ENCODE peak calls at places on chromosomes 12 and 14, in seven cellular contexts. One of them, this sample, is unnamed.

GRCh38 chr14:76953196-76953945 is 75.1 kb downstream of the IRF2BPL start:
- DNase-seq in uterus: peak; percentile 81
- DNase-seq in sigmoid colon: peak; percentile 90
- DNase-seq in tibial nerve: peak; percentile 41
- DNase-seq in A549: peak; percentile 87
- DNase-seq in right lobe of liver: peak; percentile 73
- DNase-seq in body of pancreas: peak; percentile 50
- DNase-seq in this sample: peak; percentile 91

GRCh38 chr14:64554551-64554950 is 4.8 kb downstream of the PPP1R36 start:
- DNase-seq in uterus: no peak
- DNase-seq in sigmoid colon: no peak
- DNase-seq in tibial nerve: no peak
- DNase-seq in A549: no peak
- DNase-seq in right lobe of liver: no peak
- DNase-seq in body of pancreas: no peak
- DNase-seq in this sample: no peak

GRCh38 chr12:32568241-32568640 is 110.9 kb upstream of the DNM1L start:
- DNase-seq in uterus: no peak
- DNase-seq in sigmoid colon: no peak
- DNase-seq in tibial nerve: no peak
- DNase-seq in A549: peak; percentile 61
- DNase-seq in right lobe of liver: no peak
- DNase-seq in body of pancreas: no peak
- DNase-seq in this sample: no peak

GRCh38 chr14:75341639-75342038 is 63.0 kb downstream of the FOS start:
- DNase-seq in uterus: no peak
- DNase-seq in sigmoid colon: no peak
- DNase-seq in tibial nerve: no peak
- DNase-seq in A549: no peak
- DNase-seq in right lobe of liver: no peak
- DNase-seq in body of pancreas: no peak
- DNase-seq in this sample: no peak

GRCh38 chr12:120468271-120468845 is 1.2 kb downstream of the SRSF9 start:
- DNase-seq in uterus: no peak
- DNase-seq in sigmoid colon: peak; percentile 68
- DNase-seq in tibial nerve: no peak
- DNase-seq in A549: peak; percentile 55
- DNase-seq in right lobe of liver: no peak
- DNase-seq in body of pancreas: peak; percentile 43
- DNase-seq in this sample: peak; percentile 84

GRCh38 chr14:104214819-104215218 is 76.4 kb downstream of the KIF26A start:
- DNase-seq in uterus: no peak
- DNase-seq in sigmoid colon: no peak
- DNase-seq in tibial nerve: no peak
- DNase-seq in A549: no peak
- DNase-seq in right lobe of liver: no peak
- DNase-seq in body of pancreas: no peak
- DNase-seq in this sample: no peak

GRCh38 chr12:1691123-1692007 is 495 bp downstream of the ADIPOR2 start:
- DNase-seq in uterus: peak; percentile 32
- DNase-seq in sigmoid colon: peak; percentile 78
- DNase-seq in tibial nerve: no peak
- DNase-seq in A549: no peak
- DNase-seq in right lobe of liver: peak; percentile 63
- DNase-seq in body of pancreas: no peak
- DNase-seq in this sample: peak; percentile 24

GRCh38 chr12:11814362-11814761 is 164.9 kb downstream of the ETV6 start:
- DNase-seq in uterus: no peak
- DNase-seq in sigmoid colon: no peak
- DNase-seq in tibial nerve: no peak
- DNase-seq in A549: no peak
- DNase-seq in right lobe of liver: no peak
- DNase-seq in body of pancreas: no peak
- DNase-seq in this sample: no peak

GRCh38 chr14:23070262-23071129 is 13.2 kb upstream of the CDH24 start:
- DNase-seq in uterus: no peak
- DNase-seq in sigmoid colon: no peak
- DNase-seq in tibial nerve: no peak
- DNase-seq in A549: no peak
- DNase-seq in right lobe of liver: no peak
- DNase-seq in body of pancreas: no peak
- DNase-seq in this sample: no peak

GRCh38 chr12:94074216-94074969 is 74.0 kb upstream of the PLXNC1 start:
- DNase-seq in uterus: peak; percentile 46
- DNase-seq in sigmoid colon: peak; percentile 79
- DNase-seq in tibial nerve: no peak
- DNase-seq in A549: no peak
- DNase-seq in right lobe of liver: no peak
- DNase-seq in body of pancreas: no peak
- DNase-seq in this sample: no peak

GRCh38 chr12:110689601-110690430 is 901 bp upstream of the HVCN1 start:
- DNase-seq in uterus: peak; percentile 37
- DNase-seq in sigmoid colon: peak; percentile 76
- DNase-seq in tibial nerve: no peak
- DNase-seq in A549: no peak
- DNase-seq in right lobe of liver: no peak
- DNase-seq in body of pancreas: no peak
- DNase-seq in this sample: no peak

GRCh38 chr14:30389134-30389900 is 169.6 kb upstream of the G2E3 start:
- DNase-seq in uterus: no peak
- DNase-seq in sigmoid colon: no peak
- DNase-seq in tibial nerve: no peak
- DNase-seq in A549: no peak
- DNase-seq in right lobe of liver: peak; percentile 51
- DNase-seq in body of pancreas: peak; percentile 71
- DNase-seq in this sample: no peak

GRCh38 chr12:75337905-75338304 is 3.4 kb downstream of the GLIPR1L1 start:
- DNase-seq in uterus: no peak
- DNase-seq in sigmoid colon: no peak
- DNase-seq in tibial nerve: no peak
- DNase-seq in A549: no peak
- DNase-seq in right lobe of liver: no peak
- DNase-seq in body of pancreas: no peak
- DNase-seq in this sample: no peak

GRCh38 chr14:103527408-103528157 is 1.4 kb upstream of the TRMT61A start:
- DNase-seq in uterus: no peak
- DNase-seq in sigmoid colon: no peak
- DNase-seq in tibial nerve: no peak
- DNase-seq in A549: no peak
- DNase-seq in right lobe of liver: no peak
- DNase-seq in body of pancreas: no peak
- DNase-seq in this sample: no peak

GRCh38 chr12:1740161-1740948 is 49.5 kb downstream of the ADIPOR2 start:
- DNase-seq in uterus: no peak
- DNase-seq in sigmoid colon: no peak
- DNase-seq in tibial nerve: no peak
- DNase-seq in A549: no peak
- DNase-seq in right lobe of liver: no peak
- DNase-seq in body of pancreas: no peak
- DNase-seq in this sample: no peak

GRCh38 chr12:2453076-2453806 is 341.5 kb upstream of the FKBP4 start:
- DNase-seq in uterus: no peak
- DNase-seq in sigmoid colon: peak; percentile 3
- DNase-seq in tibial nerve: no peak
- DNase-seq in A549: no peak
- DNase-seq in right lobe of liver: no peak
- DNase-seq in body of pancreas: no peak
- DNase-seq in this sample: no peak

GRCh38 chr14:35696119-35696518 is 113.0 kb downstream of the RALGAPA1 start:
- DNase-seq in uterus: no peak
- DNase-seq in sigmoid colon: no peak
- DNase-seq in tibial nerve: no peak
- DNase-seq in A549: no peak
- DNase-seq in right lobe of liver: no peak
- DNase-seq in body of pancreas: no peak
- DNase-seq in this sample: no peak

GRCh38 chr12:47078733-47079364 is 572 bp upstream of the PCED1B start:
- DNase-seq in uterus: peak; percentile 30
- DNase-seq in sigmoid colon: peak; percentile 87
- DNase-seq in tibial nerve: no peak
- DNase-seq in A549: peak; percentile 86
- DNase-seq in right lobe of liver: no peak
- DNase-seq in body of pancreas: peak; percentile 38
- DNase-seq in this sample: peak; percentile 86

GRCh38 chr12:47077206-47078085 is 2.0 kb upstream of the PCED1B start:
- DNase-seq in uterus: no peak
- DNase-seq in sigmoid colon: no peak
- DNase-seq in tibial nerve: no peak
- DNase-seq in A549: peak; percentile 55
- DNase-seq in right lobe of liver: no peak
- DNase-seq in body of pancreas: no peak
- DNase-seq in this sample: no peak

GRCh38 chr12:47079894-47080724 is at the start of gene AMIGO2:
- DNase-seq in uterus: peak; percentile 60
- DNase-seq in sigmoid colon: peak; percentile 83
- DNase-seq in tibial nerve: peak; percentile 14
- DNase-seq in A549: peak; percentile 95
- DNase-seq in right lobe of liver: peak; percentile 68
- DNase-seq in body of pancreas: peak; percentile 39
- DNase-seq in this sample: peak; percentile 90

GRCh38 chr12:47079365-47079893 is at the start of gene PCED1B:
- DNase-seq in uterus: peak; percentile 72
- DNase-seq in sigmoid colon: peak; percentile 91
- DNase-seq in tibial nerve: peak; percentile 45
- DNase-seq in A549: peak; percentile 76
- DNase-seq in right lobe of liver: peak; percentile 81
- DNase-seq in body of pancreas: peak; percentile 83
- DNase-seq in this sample: peak; percentile 46

GRCh38 chr12:47078086-47078395 is 1.4 kb upstream of the PCED1B start:
- DNase-seq in uterus: no peak
- DNase-seq in sigmoid colon: no peak
- DNase-seq in tibial nerve: no peak
- DNase-seq in A549: no peak
- DNase-seq in right lobe of liver: no peak
- DNase-seq in body of pancreas: no peak
- DNase-seq in this sample: no peak
- H3K4me3 ChIP-seq in uterus: peak overlapping the region; percentile 56
- H3K4me3 ChIP-seq in sigmoid colon: peak overlapping the region; percentile 91
- H3K4me3 ChIP-seq in tibial nerve: no peak overlapping the region
- H3K4me3 ChIP-seq in A549: peak overlapping the region; percentile 74
- H3K4me3 ChIP-seq in right lobe of liver: no peak overlapping the region
- H3K4me3 ChIP-seq in body of pancreas: no peak overlapping the region
- H3K4me3 ChIP-seq in this sample: no peak overlapping the region

GRCh38 chr14:21057803-21058675 is at the start of gene RNASE8:
- DNase-seq in uterus: no peak
- DNase-seq in sigmoid colon: no peak
- DNase-seq in tibial nerve: no peak
- DNase-seq in A549: no peak
- DNase-seq in right lobe of liver: no peak
- DNase-seq in body of pancreas: no peak
- DNase-seq in this sample: no peak

GRCh38 chr14:21060590-21061346 is 3.1 kb downstream of the RNASE8 start:
- DNase-seq in uterus: no peak
- DNase-seq in sigmoid colon: no peak
- DNase-seq in tibial nerve: no peak
- DNase-seq in A549: no peak
- DNase-seq in right lobe of liver: no peak
- DNase-seq in body of pancreas: no peak
- DNase-seq in this sample: peak; percentile 10

GRCh38 chr14:21058903-21059302 is 1.3 kb downstream of the RNASE8 start:
- DNase-seq in uterus: no peak
- DNase-seq in sigmoid colon: no peak
- DNase-seq in tibial nerve: no peak
- DNase-seq in A549: no peak
- DNase-seq in right lobe of liver: no peak
- DNase-seq in body of pancreas: no peak
- DNase-seq in this sample: no peak

GRCh38 chr14:21061347-21061668 is 3.7 kb downstream of the RNASE8 start:
- DNase-seq in uterus: no peak
- DNase-seq in sigmoid colon: no peak
- DNase-seq in tibial nerve: no peak
- DNase-seq in A549: no peak
- DNase-seq in right lobe of liver: no peak
- DNase-seq in body of pancreas: no peak
- DNase-seq in this sample: no peak

GRCh38 chr14:21059842-21060589 is 2.4 kb downstream of the RNASE8 start:
- DNase-seq in uterus: no peak
- DNase-seq in sigmoid colon: no peak
- DNase-seq in tibial nerve: no peak
- DNase-seq in A549: no peak
- DNase-seq in right lobe of liver: no peak
- DNase-seq in body of pancreas: no peak
- DNase-seq in this sample: peak; percentile 13
- TF ChIP-seq POLR2A in uterus: no peak
- TF ChIP-seq POLR2A in sigmoid colon: no peak
- TF ChIP-seq POLR2A in tibial nerve: no peak
- TF ChIP-seq POLR2A in A549: no peak
- TF ChIP-seq POLR2A in right lobe of liver: no peak
- TF ChIP-seq POLR2A in body of pancreas: no peak
- TF ChIP-seq POLR2A in this sample: no peak

GRCh38 chr12:27838543-27838942 is 58.5 kb upstream of the MANSC4 start:
- DNase-seq in uterus: no peak
- DNase-seq in sigmoid colon: no peak
- DNase-seq in tibial nerve: no peak
- DNase-seq in A549: no peak
- DNase-seq in right lobe of liver: no peak
- DNase-seq in body of pancreas: no peak
- DNase-seq in this sample: no peak

GRCh38 chr12:27844427-27845090 is 64.5 kb upstream of the MANSC4 start:
- DNase-seq in uterus: no peak
- DNase-seq in sigmoid colon: no peak
- DNase-seq in tibial nerve: no peak
- DNase-seq in A549: no peak
- DNase-seq in right lobe of liver: no peak
- DNase-seq in body of pancreas: peak; percentile 34
- DNase-seq in this sample: no peak

GRCh38 chr12:27841392-27841882 is 61.4 kb upstream of the MANSC4 start:
- DNase-seq in uterus: no peak
- DNase-seq in sigmoid colon: no peak
- DNase-seq in tibial nerve: no peak
- DNase-seq in A549: peak; percentile 16
- DNase-seq in right lobe of liver: no peak
- DNase-seq in body of pancreas: no peak
- DNase-seq in this sample: no peak

GRCh38 chr12:27843714-27844245 is 63.7 kb upstream of the MANSC4 start:
- DNase-seq in uterus: no peak
- DNase-seq in sigmoid colon: no peak
- DNase-seq in tibial nerve: no peak
- DNase-seq in A549: no peak
- DNase-seq in right lobe of liver: no peak
- DNase-seq in body of pancreas: no peak
- DNase-seq in this sample: no peak

GRCh38 chr12:27840229-27840999 is 60.4 kb upstream of the MANSC4 start:
- DNase-seq in uterus: no peak
- DNase-seq in sigmoid colon: no peak
- DNase-seq in tibial nerve: no peak
- DNase-seq in A549: no peak
- DNase-seq in right lobe of liver: no peak
- DNase-seq in body of pancreas: no peak
- DNase-seq in this sample: no peak
- TF ChIP-seq CTCF in uterus: no peak
- TF ChIP-seq CTCF in sigmoid colon: no peak
- TF ChIP-seq CTCF in tibial nerve: no peak
- TF ChIP-seq CTCF in A549: peak; percentile 43
- TF ChIP-seq CTCF in right lobe of liver: no peak
- TF ChIP-seq CTCF in body of pancreas: no peak
- TF ChIP-seq CTCF in this sample: no peak

DNA sequence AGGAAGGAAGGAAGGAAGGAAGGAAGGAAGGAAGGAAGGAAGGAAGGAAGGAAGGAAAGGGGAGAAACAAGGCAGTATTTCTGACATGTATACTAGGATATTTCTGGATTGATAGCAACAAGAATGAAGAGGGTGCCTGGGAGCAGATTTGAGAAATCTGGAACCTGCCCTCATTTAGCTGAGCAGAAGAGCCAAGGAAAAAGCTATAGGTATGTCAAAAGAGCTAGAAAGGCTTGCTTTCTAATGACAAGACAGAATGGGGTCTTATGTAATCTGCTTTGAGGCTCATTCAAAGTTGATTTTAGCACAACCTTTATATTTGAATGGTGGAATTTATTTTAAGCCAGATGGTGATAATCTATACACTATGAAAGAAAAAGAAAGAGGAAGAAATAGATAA is 76.5 kb upstream of the FLRT2 start:
- DNase-seq in uterus: no peak
- DNase-seq in sigmoid colon: no peak
- DNase-seq in tibial nerve: no peak
- DNase-seq in A549: no peak
- DNase-seq in right lobe of liver: no peak
- DNase-seq in body of pancreas: no peak
- DNase-seq in this sample: no peak
- H3K4me3 ChIP-seq in uterus: no peak overlapping the region
- H3K4me3 ChIP-seq in sigmoid colon: no peak overlapping the region
- H3K4me3 ChIP-seq in tibial nerve: no peak overlapping the region
- H3K4me3 ChIP-seq in A549: no peak overlapping the region
- H3K4me3 ChIP-seq in right lobe of liver: no peak overlapping the region
- H3K4me3 ChIP-seq in body of pancreas: no peak overlapping the region
- H3K4me3 ChIP-seq in this sample: no peak overlapping the region

This sample was measured in lower leg skin.